ENCODE peak calls at places on chromosomes 13 and 19, in six cellular contexts. One of them, this sample, is unnamed.

GRCh38 chr19:33458807-33459206 is 62.8 kb downstream of the PEPD start:
- DNase-seq in spleen: peak; percentile 52
- DNase-seq in prostate gland: no peak
- DNase-seq in HCT116: no peak
- DNase-seq in breast epithelium: no peak
- DNase-seq in suprapubic skin: peak; percentile 47
- DNase-seq in this sample: no peak

GRCh38 chr13:69524459-69525155 is 583.0 kb upstream of the ATXN8OS start:
- DNase-seq in spleen: no peak
- DNase-seq in prostate gland: no peak
- DNase-seq in HCT116: no peak
- DNase-seq in breast epithelium: no peak
- DNase-seq in suprapubic skin: no peak
- DNase-seq in this sample: no peak

GRCh38 chr19:44808463-44809371 is at the start of gene BCAM:
- DNase-seq in spleen: peak; percentile 85
- DNase-seq in prostate gland: peak; percentile 71
- DNase-seq in HCT116: no peak
- DNase-seq in breast epithelium: peak; percentile 64
- DNase-seq in suprapubic skin: peak; percentile 75
- DNase-seq in this sample: peak; percentile 70

GRCh38 chr19:38229585-38230073 is 5.6 kb upstream of the DPF1 start:
- DNase-seq in spleen: peak; percentile 81
- DNase-seq in prostate gland: peak; percentile 31
- DNase-seq in HCT116: peak; percentile 85
- DNase-seq in breast epithelium: no peak
- DNase-seq in suprapubic skin: no peak
- DNase-seq in this sample: peak; percentile 35

GRCh38 chr19:4488496-4488895 is 16.4 kb downstream of the HDGFL2 start:
- DNase-seq in spleen: no peak
- DNase-seq in prostate gland: no peak
- DNase-seq in HCT116: no peak
- DNase-seq in breast epithelium: no peak
- DNase-seq in suprapubic skin: no peak
- DNase-seq in this sample: no peak

GRCh38 chr13:25420161-25420560 is 48.4 kb downstream of the ATP8A2 start:
- DNase-seq in spleen: no peak
- DNase-seq in prostate gland: no peak
- DNase-seq in HCT116: no peak
- DNase-seq in breast epithelium: no peak
- DNase-seq in suprapubic skin: no peak
- DNase-seq in this sample: no peak

GRCh38 chr13:79782541-79783216 is 301.7 kb downstream of the NDFIP2 start:
- DNase-seq in spleen: peak; percentile 74
- DNase-seq in prostate gland: peak; percentile 36
- DNase-seq in HCT116: no peak
- DNase-seq in breast epithelium: peak; percentile 23
- DNase-seq in suprapubic skin: no peak
- DNase-seq in this sample: no peak

GRCh38 chr13:57673197-57673596 is 41.7 kb downstream of the PCDH17 start:
- DNase-seq in spleen: no peak
- DNase-seq in prostate gland: no peak
- DNase-seq in HCT116: no peak
- DNase-seq in breast epithelium: no peak
- DNase-seq in suprapubic skin: no peak
- DNase-seq in this sample: no peak

GRCh38 chr19:27776020-27776419 is 1436.9 kb downstream of the UQCRFS1 start:
- DNase-seq in spleen: no peak
- DNase-seq in prostate gland: no peak
- DNase-seq in HCT116: no peak
- DNase-seq in breast epithelium: no peak
- DNase-seq in suprapubic skin: no peak
- DNase-seq in this sample: no peak

GRCh38 chr19:47750752-47751151 is 5.4 kb downstream of the NOP53 start:
- DNase-seq in spleen: no peak
- DNase-seq in prostate gland: no peak
- DNase-seq in HCT116: no peak
- DNase-seq in breast epithelium: no peak
- DNase-seq in suprapubic skin: peak; percentile 60
- DNase-seq in this sample: no peak

GRCh38 chr13:42680748-42681147 is 100.6 kb upstream of the FAM216B start:
- DNase-seq in spleen: no peak
- DNase-seq in prostate gland: no peak
- DNase-seq in HCT116: no peak
- DNase-seq in breast epithelium: no peak
- DNase-seq in suprapubic skin: no peak
- DNase-seq in this sample: no peak

GRCh38 chr13:34039678-34040077 is 221.7 kb downstream of the RFC3 start:
- DNase-seq in spleen: no peak
- DNase-seq in prostate gland: no peak
- DNase-seq in HCT116: no peak
- DNase-seq in breast epithelium: no peak
- DNase-seq in suprapubic skin: no peak
- DNase-seq in this sample: no peak

GRCh38 chr19:42301646-42302204 is at the start of gene PRR19:
- DNase-seq in spleen: no peak
- DNase-seq in prostate gland: no peak
- DNase-seq in HCT116: no peak
- DNase-seq in breast epithelium: no peak
- DNase-seq in suprapubic skin: no peak
- DNase-seq in this sample: peak; percentile 48

GRCh38 chr19:19749332-19750130 is 16.6 kb upstream of the ZNF14 start:
- DNase-seq in spleen: no peak
- DNase-seq in prostate gland: no peak
- DNase-seq in HCT116: no peak
- DNase-seq in breast epithelium: no peak
- DNase-seq in suprapubic skin: no peak
- DNase-seq in this sample: no peak
- TF ChIP-seq CTCF in spleen: no peak
- TF ChIP-seq CTCF in prostate gland: no peak
- TF ChIP-seq CTCF in HCT116: no peak
- TF ChIP-seq CTCF in breast epithelium: no peak
- TF ChIP-seq CTCF in suprapubic skin: no peak
- TF ChIP-seq CTCF in this sample: no peak

GRCh38 chr19:55461974-55462628 is 659 bp upstream of the ISOC2 start:
- DNase-seq in spleen: no peak
- DNase-seq in prostate gland: no peak
- DNase-seq in HCT116: no peak
- DNase-seq in breast epithelium: no peak
- DNase-seq in suprapubic skin: no peak
- DNase-seq in this sample: no peak
- TF ChIP-seq POLR2AphosphoS5 in spleen: peak; percentile 82
- TF ChIP-seq POLR2AphosphoS5 in prostate gland: no peak
- TF ChIP-seq POLR2AphosphoS5 in HCT116: peak; percentile 52
- TF ChIP-seq POLR2AphosphoS5 in breast epithelium: no peak
- TF ChIP-seq POLR2AphosphoS5 in suprapubic skin: no peak
- TF ChIP-seq POLR2AphosphoS5 in this sample: peak; percentile 5

DNA sequence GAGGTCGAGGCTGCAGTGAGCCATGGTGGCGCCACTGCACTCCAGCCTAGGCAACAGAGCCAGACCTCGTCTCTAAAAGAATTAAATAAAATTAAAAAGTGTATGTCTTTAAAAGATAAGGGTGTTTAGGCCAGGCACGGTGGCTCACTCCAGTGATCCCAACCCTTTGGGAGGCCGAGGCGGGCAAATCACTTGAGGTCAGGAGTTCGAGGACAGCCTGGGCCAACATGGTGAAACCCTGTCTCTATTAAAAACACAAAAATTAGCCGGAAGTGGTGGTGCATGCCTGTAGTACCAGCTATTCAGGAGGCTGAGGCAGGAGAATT is 7.5 kb upstream of the SDHAF1 start:
- DNase-seq in spleen: no peak
- DNase-seq in prostate gland: no peak
- DNase-seq in HCT116: no peak
- DNase-seq in breast epithelium: no peak
- DNase-seq in suprapubic skin: no peak
- DNase-seq in this sample: no peak
- H3K4me3 ChIP-seq in spleen: peak overlapping the region; percentile 27
- H3K4me3 ChIP-seq in prostate gland: peak overlapping the region; percentile 28
- H3K4me3 ChIP-seq in HCT116: peak overlapping the region; percentile 40
- H3K4me3 ChIP-seq in breast epithelium: no peak overlapping the region
- H3K4me3 ChIP-seq in suprapubic skin: peak overlapping the region; percentile 43
- H3K4me3 ChIP-seq in this sample: no peak overlapping the region

DNA sequence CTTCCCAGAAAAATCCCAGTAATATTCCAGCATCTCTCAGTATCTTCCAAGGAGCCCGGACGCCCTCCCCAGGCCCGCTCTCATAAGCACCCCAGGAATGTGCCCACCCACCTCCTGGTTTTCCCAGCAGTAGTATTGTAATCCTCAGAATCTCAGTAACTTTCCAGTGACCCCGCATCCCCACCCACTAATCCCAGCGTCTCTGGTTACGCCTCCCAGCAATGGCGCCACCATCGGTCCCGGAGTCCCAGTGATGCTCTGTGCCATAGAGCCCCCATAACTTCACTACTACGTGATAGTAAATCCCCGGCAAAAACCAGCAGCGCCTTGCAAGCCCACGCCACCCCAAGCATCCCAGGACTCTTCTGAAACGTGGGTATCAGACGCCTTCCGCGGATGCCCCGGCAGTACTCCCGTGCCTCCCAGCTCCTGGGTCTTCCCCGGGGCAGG is 961 bp upstream of the PNPLA6 start:
- DNase-seq in spleen: no peak
- DNase-seq in prostate gland: peak; percentile 36
- DNase-seq in HCT116: no peak
- DNase-seq in breast epithelium: peak; percentile 79
- DNase-seq in suprapubic skin: no peak
- DNase-seq in this sample: peak; percentile 61
- TF ChIP-seq CTCF in spleen: no peak
- TF ChIP-seq CTCF in prostate gland: no peak
- TF ChIP-seq CTCF in HCT116: peak; percentile 12
- TF ChIP-seq CTCF in breast epithelium: no peak
- TF ChIP-seq CTCF in suprapubic skin: no peak
- TF ChIP-seq CTCF in this sample: no peak

DNA sequence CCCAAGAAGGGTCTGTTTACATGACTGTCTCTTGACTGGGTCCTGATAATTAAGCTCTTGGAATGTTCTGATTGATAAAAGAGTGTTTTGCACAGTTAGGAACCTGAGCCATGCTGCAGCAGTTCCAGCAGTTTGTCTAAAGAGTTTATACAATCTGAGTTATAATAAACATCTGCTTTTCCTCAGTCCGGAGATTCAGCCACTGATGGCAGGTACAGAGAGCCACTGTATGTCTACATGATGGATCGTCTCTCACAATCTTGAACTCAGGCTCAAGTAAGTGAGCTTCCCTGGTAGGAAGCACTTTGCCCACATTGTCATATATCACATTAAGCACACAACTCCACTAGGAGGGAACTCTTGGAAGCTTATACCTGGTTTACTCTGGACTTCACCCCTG is 84.3 kb downstream of the UGGT2 start:
- DNase-seq in spleen: no peak
- DNase-seq in prostate gland: no peak
- DNase-seq in HCT116: no peak
- DNase-seq in breast epithelium: no peak
- DNase-seq in suprapubic skin: no peak
- DNase-seq in this sample: no peak
- TF ChIP-seq POLR2AphosphoS5 in spleen: no peak
- TF ChIP-seq POLR2AphosphoS5 in prostate gland: no peak
- TF ChIP-seq POLR2AphosphoS5 in HCT116: no peak
- TF ChIP-seq POLR2AphosphoS5 in breast epithelium: no peak
- TF ChIP-seq POLR2AphosphoS5 in suprapubic skin: no peak
- TF ChIP-seq POLR2AphosphoS5 in this sample: no peak

GRCh38 chr13:113296842-113297369 is at the start of gene LAMP1:
- DNase-seq in spleen: peak; percentile 98
- DNase-seq in prostate gland: peak; percentile 94
- DNase-seq in HCT116: peak; percentile 91
- DNase-seq in breast epithelium: peak; percentile 98
- DNase-seq in suprapubic skin: peak; percentile 99
- DNase-seq in this sample: peak; percentile 98

GRCh38 chr13:113297370-113297871 is 382 bp downstream of the LAMP1 start:
- DNase-seq in spleen: no peak
- DNase-seq in prostate gland: no peak
- DNase-seq in HCT116: no peak
- DNase-seq in breast epithelium: peak; percentile 26
- DNase-seq in suprapubic skin: peak; percentile 73
- DNase-seq in this sample: peak; percentile 26

GRCh38 chr13:113288880-113289279 is 8.2 kb upstream of the LAMP1 start:
- DNase-seq in spleen: no peak
- DNase-seq in prostate gland: no peak
- DNase-seq in HCT116: no peak
- DNase-seq in breast epithelium: no peak
- DNase-seq in suprapubic skin: no peak
- DNase-seq in this sample: no peak

GRCh38 chr13:113291129-113291528 is 5.9 kb upstream of the LAMP1 start:
- DNase-seq in spleen: no peak
- DNase-seq in prostate gland: no peak
- DNase-seq in HCT116: no peak
- DNase-seq in breast epithelium: no peak
- DNase-seq in suprapubic skin: no peak
- DNase-seq in this sample: no peak

DNA sequence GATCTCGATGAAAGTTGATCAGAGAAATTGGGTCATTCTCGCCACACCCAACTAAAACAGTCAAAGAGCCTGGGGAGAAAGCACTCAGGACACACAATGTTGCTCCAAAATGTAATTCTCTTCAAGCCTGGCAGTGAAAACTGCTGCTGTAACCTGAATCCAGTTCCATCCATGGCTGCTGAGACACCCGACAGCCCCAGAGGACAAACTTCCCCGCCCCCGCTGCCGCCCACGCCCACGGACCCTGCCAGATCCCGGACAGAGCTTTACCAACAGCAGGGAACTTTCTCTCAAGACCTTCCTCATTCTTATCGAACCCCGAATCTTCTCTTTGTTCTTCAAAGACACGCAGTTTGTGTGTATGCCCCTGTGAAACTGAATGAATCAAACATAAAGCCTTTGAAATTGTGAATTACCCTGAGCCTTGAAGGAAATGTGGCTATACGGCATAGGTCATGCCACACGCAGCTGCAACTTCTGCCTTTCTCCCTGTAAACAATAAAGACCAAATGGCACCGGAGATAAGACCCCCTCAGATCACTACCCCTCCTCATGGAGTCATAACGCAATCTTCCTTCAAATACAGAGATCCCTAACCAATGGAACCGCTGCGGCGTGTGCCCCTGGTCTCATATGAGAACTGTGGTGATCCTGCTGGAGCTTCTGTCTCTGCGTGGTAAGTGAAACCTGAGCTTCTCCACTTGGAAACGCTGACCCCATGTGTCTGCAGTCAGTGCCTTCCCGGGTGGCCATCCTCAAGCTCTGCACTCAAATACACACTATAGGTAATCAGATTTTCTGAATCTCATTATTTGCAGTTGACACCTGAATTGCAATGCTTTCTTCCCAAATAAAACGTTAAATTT is 4.8 kb upstream of the LAMP1 start:
- DNase-seq in spleen: no peak
- DNase-seq in prostate gland: peak; percentile 48
- DNase-seq in HCT116: no peak
- DNase-seq in breast epithelium: no peak
- DNase-seq in suprapubic skin: peak; percentile 81
- DNase-seq in this sample: no peak
- H3K4me3 ChIP-seq in spleen: no peak overlapping the region
- H3K4me3 ChIP-seq in prostate gland: peak overlapping the region; percentile 22
- H3K4me3 ChIP-seq in HCT116: peak overlapping the region; percentile 33
- H3K4me3 ChIP-seq in breast epithelium: peak overlapping the region; percentile 25
- H3K4me3 ChIP-seq in suprapubic skin: peak overlapping the region; percentile 43
- H3K4me3 ChIP-seq in this sample: peak overlapping the region; percentile 11

This sample was measured in transverse colon.